ENCODE peak calls at places on chromosomes 11 and 22, in five cellular contexts. Y, H, R, P and E are unnamed samples.

GRCh38 chr11:12272821-12273617 is 104.4 kb upstream of the PARVA start:
- DNase-seq in Y (no peak), H (peak), R (no peak), P (no peak), E (no peak)

GRCh38 chr11:44258190-44258489 is 51.8 kb downstream of the ALX4 start:
- DNase-seq in Y (peak), H (no peak), R (no peak), P (no peak), E (no peak)

GRCh38 chr11:79440451-79441158 is at the start of gene TENM4:
- DNase-seq in Y (peak), H (peak), R (no peak), P (peak), E (no peak)

GRCh38 chr22:42158456-42159132 is 28.0 kb upstream of the CYP2D6 start:
- DNase-seq in Y (no peak), H (no peak), R (no peak), P (no peak), E (no peak)

GRCh38 chr11:67438121-67438902 is 830 bp upstream of the PTPRCAP start:
- DNase-seq in Y (no peak), H (no peak), R (peak), P (no peak), E (peak)

GRCh38 chr11:83336993-83337392 is 50.8 kb upstream of the CCDC90B start:
- DNase-seq in Y (no peak), H (no peak), R (no peak), P (no peak), E (no peak)

GRCh38 chr11:12215192-12215591 is 104.8 kb downstream of the MICAL2 start:
- DNase-seq in Y (peak), H (no peak), R (no peak), P (no peak), E (no peak)

GRCh38 chr22:38069372-38070249 is 12.4 kb downstream of the PICK1 start:
- DNase-seq in Y (no peak), H (no peak), R (no peak), P (peak), E (peak)

GRCh38 chr11:46066335-46066734 is 54.9 kb downstream of the PHF21A start:
- DNase-seq in Y (no peak), H (no peak), R (no peak), P (no peak), E (no peak)

GRCh38 chr11:94049351-94049750 is 28.2 kb downstream of the HEPHL1 start:
- DNase-seq in Y (peak), H (no peak), R (no peak), P (no peak), E (no peak)

GRCh38 chr22:42364641-42365336 is 67.4 kb downstream of the NFAM1 start:
- DNase-seq in Y (no peak), H (no peak), R (no peak), P (no peak), E (no peak)

GRCh38 chr11:118918128-118918685 is 7.5 kb downstream of the BCL9L start:
- DNase-seq in Y (peak), H (no peak), R (peak), P (peak), E (no peak)

GRCh38 chr22:20807315-20807752 is 33.4 kb downstream of the SERPIND1 start:
- DNase-seq in Y (peak), H (peak), R (no peak), P (no peak), E (no peak)

GRCh38 chr11:117915219-117915618 is 14.0 kb downstream of the TMPRSS13 start:
- DNase-seq in Y (no peak), H (no peak), R (no peak), P (no peak), E (no peak)

GRCh38 chr11:117914398-117914761 is 14.8 kb downstream of the TMPRSS13 start:
- DNase-seq in Y (no peak), H (no peak), R (no peak), P (no peak), E (no peak)

GRCh38 chr11:117916956-117917355 is 12.2 kb downstream of the TMPRSS13 start:
- DNase-seq in Y (no peak), H (no peak), R (no peak), P (no peak), E (no peak)

GRCh38 chr11:117917591-117917990 is 11.6 kb downstream of the TMPRSS13 start:
- DNase-seq in Y (no peak), H (no peak), R (no peak), P (no peak), E (no peak)

GRCh38 chr11:117915672-117916235 is 13.4 kb downstream of the TMPRSS13 start:
- DNase-seq in Y (no peak), H (no peak), R (no peak), P (no peak), E (no peak)
- H3K4me3 ChIP-seq in Y (no peak), H (no peak), R (no peak), P (no peak), E (no peak)

GRCh38 chr11:375065-376025 is 6.0 kb downstream of the B4GALNT4 start:
- DNase-seq in Y (no peak), H (no peak), R (no peak), P (no peak), E (no peak)

GRCh38 chr11:377883-378500 is 8.7 kb downstream of the B4GALNT4 start:
- DNase-seq in Y (no peak), H (no peak), R (no peak), P (no peak), E (no peak)

GRCh38 chr11:379205-380094 is 10.2 kb downstream of the B4GALNT4 start:
- DNase-seq in Y (no peak), H (no peak), R (no peak), P (no peak), E (no peak)

GRCh38 chr11:376531-377173 is 7.4 kb downstream of the B4GALNT4 start:
- DNase-seq in Y (no peak), H (no peak), R (no peak), P (no peak), E (no peak)

DNA sequence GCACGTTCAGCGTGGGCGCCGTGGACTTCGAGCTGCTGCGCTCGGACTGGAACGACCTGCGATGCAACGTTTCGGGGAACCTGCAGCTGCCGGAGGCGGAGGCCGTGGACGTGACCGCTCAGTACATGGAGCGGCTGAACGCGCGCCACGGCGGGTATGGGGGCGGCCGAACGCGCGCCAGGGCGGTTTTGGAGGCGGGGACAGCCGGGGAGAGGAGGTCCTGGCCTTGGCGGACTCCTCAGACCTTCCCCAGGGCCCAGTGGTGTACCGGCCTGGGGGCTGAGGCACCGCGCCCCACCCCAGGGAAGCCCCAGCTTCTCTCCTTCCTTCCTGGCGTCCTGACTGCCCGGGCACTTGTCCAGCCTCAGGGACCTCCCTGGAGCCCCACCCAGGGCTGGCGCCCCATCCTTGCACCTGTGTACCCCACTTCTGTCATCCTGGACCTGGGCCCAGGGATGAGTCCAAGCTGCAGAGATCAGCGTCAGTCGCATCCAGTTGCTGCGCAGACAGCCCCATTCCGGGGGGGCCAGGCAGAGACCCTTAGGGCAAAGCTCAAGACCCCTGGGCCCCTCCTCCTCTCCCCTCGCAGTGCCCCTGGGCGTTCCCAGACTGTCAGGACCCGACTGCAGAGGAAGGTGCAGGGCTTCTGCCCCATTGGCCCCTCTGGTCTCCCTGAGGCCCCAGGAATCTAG is 8.0 kb downstream of the B4GALNT4 start:
- DNase-seq in Y (no peak), H (no peak), R (no peak), P (no peak), E (no peak)
- H3K4me3 ChIP-seq in Y (no peak), H (no peak), R (no peak), P (no peak), E (no peak)

DNA sequence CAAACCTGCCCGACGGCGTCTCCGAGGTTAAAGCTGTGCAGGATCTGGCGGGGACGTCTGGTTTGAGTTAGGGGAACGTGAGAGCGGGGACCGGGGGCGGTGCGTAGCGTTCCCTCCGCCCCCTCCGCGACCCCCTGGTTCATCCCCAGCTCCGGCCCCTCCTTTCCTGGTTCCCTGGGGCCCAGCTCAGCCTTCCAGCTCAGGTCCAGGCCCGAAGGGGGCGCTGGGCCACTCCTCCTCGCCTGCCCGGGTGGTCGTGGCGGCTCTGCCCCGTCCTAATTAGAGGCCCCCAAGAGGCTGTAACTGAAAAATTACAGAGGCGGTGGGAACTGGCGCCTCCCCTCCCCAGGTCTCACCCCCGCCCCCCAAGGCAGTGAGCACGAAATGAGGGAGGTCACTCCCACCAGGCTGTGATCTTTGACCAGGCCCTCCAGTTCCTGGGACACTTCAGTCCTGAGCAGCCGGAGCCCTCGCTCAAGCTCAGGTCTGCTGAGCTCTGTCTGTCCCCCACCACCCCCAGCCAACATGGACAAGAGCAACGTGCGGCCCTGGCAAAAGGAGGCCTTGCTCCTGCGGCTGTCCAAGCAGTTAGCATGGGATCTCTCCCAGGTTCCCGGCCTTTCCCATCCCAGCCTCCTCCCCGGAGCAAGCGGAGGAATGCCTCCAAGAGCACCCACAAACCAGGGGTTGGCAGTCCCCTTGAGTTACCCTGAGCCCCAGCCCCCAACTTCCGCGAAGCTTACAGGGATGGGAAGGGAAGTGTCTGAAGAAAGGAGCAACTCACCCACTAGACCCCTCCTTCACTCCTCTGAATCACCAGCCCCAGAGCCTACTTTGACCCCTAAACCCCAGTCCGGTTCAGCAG is 3.3 kb downstream of the CD248 start:
- DNase-seq in Y (no peak), H (no peak), R (no peak), P (no peak), E (no peak)
- H3K4me3 ChIP-seq in Y (peak), H (peak), R (peak), P (peak), E (peak)

GRCh38 chr11:416051-416756 is 1.4 kb upstream of the SIGIRR start:
- DNase-seq in Y (no peak), H (no peak), R (no peak), P (no peak), E (no peak)

GRCh38 chr11:419248-420005 is 4.6 kb upstream of the SIGIRR start:
- DNase-seq in Y (no peak), H (no peak), R (no peak), P (peak), E (no peak)

GRCh38 chr11:416757-417621 is 2.2 kb upstream of the SIGIRR start:
- DNase-seq in Y (peak), H (no peak), R (peak), P (peak), E (no peak)

GRCh38 chr11:418343-419247 is 3.8 kb upstream of the SIGIRR start:
- DNase-seq in Y (no peak), H (no peak), R (no peak), P (no peak), E (no peak)

DNA sequence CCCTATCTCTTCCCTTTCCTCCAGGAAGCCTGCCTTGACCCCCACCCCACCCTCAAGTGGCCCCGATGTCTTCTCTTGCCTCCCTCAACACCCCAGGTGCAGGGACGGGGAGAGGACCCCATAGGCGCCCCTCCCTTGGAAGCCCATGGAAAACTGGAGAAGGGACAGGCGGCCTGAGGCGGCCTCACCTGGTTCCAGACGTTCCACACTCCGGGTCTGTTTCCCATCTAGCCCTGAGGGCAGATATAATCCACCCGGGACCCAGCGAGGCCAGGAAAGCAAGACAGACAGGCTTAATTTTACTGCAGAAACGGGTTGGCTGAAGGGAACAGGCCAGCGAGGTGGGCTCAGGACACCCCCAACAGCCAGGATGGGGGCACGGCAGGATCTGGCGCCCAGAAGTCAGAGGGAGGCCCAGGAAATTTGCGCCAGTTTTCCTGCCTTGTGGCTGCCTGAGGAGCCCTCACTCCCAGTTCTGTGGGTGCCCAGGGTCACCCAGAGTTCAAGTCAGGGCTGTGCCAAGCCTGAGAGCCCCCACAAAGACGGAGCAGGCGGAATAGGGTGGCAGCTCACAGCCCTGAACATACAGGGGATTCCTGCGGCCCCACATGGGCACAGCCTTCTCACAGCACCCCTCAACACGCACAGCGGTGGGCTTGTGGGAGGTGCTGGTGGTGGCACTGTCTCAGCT is 3.0 kb upstream of the SIGIRR start:
- DNase-seq in Y (no peak), H (no peak), R (no peak), P (no peak), E (no peak)
- H3K4me3 ChIP-seq in Y (no peak), H (no peak), R (no peak), P (peak), E (no peak)

GRCh38 chr11:62539238-62539925 is 7.2 kb downstream of the AHNAK start:
- DNase-seq in Y (no peak), H (peak), R (no peak), P (peak), E (no peak)
- H3K4me3 ChIP-seq in Y (no peak), H (peak), R (peak), P (peak), E (no peak)

GRCh38 chr22:45672564-45673481 is 1.2 kb downstream of the ATXN10 start:
- DNase-seq in Y (no peak), H (no peak), R (no peak), P (no peak), E (peak)

GRCh38 chr22:45671051-45671782 is 417 bp upstream of the ATXN10 start:
- DNase-seq in Y (peak), H (no peak), R (no peak), P (no peak), E (no peak)

GRCh38 chr22:45671783-45672563 is at the start of gene ATXN10:
- DNase-seq in Y (peak), H (no peak), R (peak), P (peak), E (peak)

GRCh38 chr22:45676024-45676423 is 4.4 kb downstream of the ATXN10 start:
- DNase-seq in Y (no peak), H (no peak), R (no peak), P (no peak), E (no peak)

DNA sequence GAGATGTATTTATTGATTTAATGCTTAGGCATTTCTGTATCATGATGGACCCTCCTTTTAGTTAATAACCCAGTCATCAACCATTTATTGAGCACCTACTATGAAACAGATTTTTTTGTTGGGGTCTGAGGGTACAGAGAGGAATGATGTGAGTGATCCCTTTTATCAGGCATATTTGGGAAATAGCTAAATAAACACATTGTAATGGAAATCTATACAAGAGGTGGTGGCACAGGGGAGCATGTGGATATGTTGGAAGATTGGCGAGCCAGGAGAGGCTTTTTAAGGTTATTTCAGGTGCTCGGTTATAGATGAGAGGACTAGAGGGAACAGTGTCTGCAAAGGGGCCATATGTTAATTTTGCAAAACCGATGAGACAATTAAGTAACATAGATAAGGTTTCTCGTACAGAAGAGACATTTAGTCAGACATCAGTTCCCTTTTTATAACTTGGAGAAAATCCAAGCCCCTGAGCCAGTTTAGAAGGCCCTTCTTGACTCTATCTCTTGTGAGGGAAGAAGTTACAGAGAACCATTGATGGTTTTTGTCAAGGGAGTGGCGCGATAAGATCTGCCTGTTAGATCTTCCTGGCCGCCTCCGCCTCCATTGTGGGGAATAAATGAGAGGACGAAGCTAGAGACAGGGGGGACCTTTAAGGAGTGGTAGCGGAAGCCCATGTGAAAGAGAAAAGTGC is 2.0 kb downstream of the ATXN10 start:
- DNase-seq in Y (no peak), H (no peak), R (no peak), P (no peak), E (no peak)
- H3K4me3 ChIP-seq in Y (no peak), H (peak), R (no peak), P (no peak), E (peak)